ENCODE peak calls at places on chromosomes 2 and 18, in eight cellular contexts. One of them, this sample, is unnamed.

GRCh38 chr18:80148316-80149199 is 39.5 kb downstream of the ADNP2 start:
- DNase-seq in choroid plexus epithelial cell: no peak
- DNase-seq in fibroblast of lung: peak; percentile 38
- DNase-seq in sigmoid colon: no peak
- DNase-seq in GM13976: no peak
- DNase-seq in GM12878: no peak
- DNase-seq in mammary epithelial cell: peak; percentile 26
- DNase-seq in right lobe of liver: no peak
- DNase-seq in this sample: peak; percentile 15

GRCh38 chr2:11446733-11447248 is 19.2 kb downstream of the E2F6 start:
- DNase-seq in right lobe of liver: peak; percentile 49
- DNase-seq in fibroblast of lung: peak; percentile 72
- DNase-seq in choroid plexus epithelial cell: peak; percentile 83
- DNase-seq in GM12878: no peak
- DNase-seq in GM13976: peak; percentile 50
- DNase-seq in mammary epithelial cell: peak; percentile 48
- DNase-seq in sigmoid colon: peak; percentile 63
- DNase-seq in this sample: peak; percentile 72

GRCh38 chr2:160491922-160492371 is 1.7 kb downstream of the RBMS1 start:
- DNase-seq in right lobe of liver: no peak
- DNase-seq in sigmoid colon: no peak
- DNase-seq in GM12878: no peak
- DNase-seq in fibroblast of lung: peak; percentile 81
- DNase-seq in GM13976: no peak
- DNase-seq in choroid plexus epithelial cell: peak; percentile 71
- DNase-seq in mammary epithelial cell: peak; percentile 62
- DNase-seq in this sample: peak; percentile 58

GRCh38 chr2:190050001-190050400 is 12.5 kb downstream of the MSTN start:
- DNase-seq in sigmoid colon: no peak
- DNase-seq in mammary epithelial cell: no peak
- DNase-seq in choroid plexus epithelial cell: peak; percentile 50
- DNase-seq in fibroblast of lung: peak; percentile 47
- DNase-seq in GM12878: no peak
- DNase-seq in right lobe of liver: no peak
- DNase-seq in GM13976: no peak
- DNase-seq in this sample: no peak

GRCh38 chr2:110818767-110819481 is 86.6 kb downstream of the ACOXL start:
- DNase-seq in mammary epithelial cell: no peak
- DNase-seq in GM13976: no peak
- DNase-seq in right lobe of liver: no peak
- DNase-seq in sigmoid colon: no peak
- DNase-seq in choroid plexus epithelial cell: peak; percentile 32
- DNase-seq in GM12878: no peak
- DNase-seq in fibroblast of lung: no peak
- DNase-seq in this sample: no peak

GRCh38 chr2:20224716-20225293 is at the start of gene SDC1:
- DNase-seq in sigmoid colon: peak; percentile 63
- DNase-seq in choroid plexus epithelial cell: peak; percentile 62
- DNase-seq in right lobe of liver: peak; percentile 92
- DNase-seq in fibroblast of lung: peak; percentile 44
- DNase-seq in GM13976: peak; percentile 58
- DNase-seq in GM12878: no peak
- DNase-seq in mammary epithelial cell: peak; percentile 77
- DNase-seq in this sample: peak; percentile 45

GRCh38 chr18:22348521-22349316 is 69.0 kb downstream of the CTAGE1 start:
- DNase-seq in GM12878: no peak
- DNase-seq in mammary epithelial cell: peak; percentile 52
- DNase-seq in sigmoid colon: no peak
- DNase-seq in choroid plexus epithelial cell: peak; percentile 67
- DNase-seq in GM13976: no peak
- DNase-seq in right lobe of liver: peak; percentile 88
- DNase-seq in fibroblast of lung: peak; percentile 57
- DNase-seq in this sample: peak; percentile 44

GRCh38 chr2:151947524-151948165 is 119.4 kb upstream of the ARL5A start:
- DNase-seq in GM12878: no peak
- DNase-seq in right lobe of liver: no peak
- DNase-seq in mammary epithelial cell: peak; percentile 69
- DNase-seq in fibroblast of lung: no peak
- DNase-seq in choroid plexus epithelial cell: peak; percentile 2
- DNase-seq in GM13976: no peak
- DNase-seq in sigmoid colon: no peak
- DNase-seq in this sample: peak; percentile 87

GRCh38 chr2:240936106-240936505 is 30.0 kb downstream of the CROCC2 start:
- DNase-seq in GM12878: no peak
- DNase-seq in GM13976: no peak
- DNase-seq in right lobe of liver: peak; percentile 29
- DNase-seq in mammary epithelial cell: no peak
- DNase-seq in sigmoid colon: peak; percentile 21
- DNase-seq in choroid plexus epithelial cell: no peak
- DNase-seq in fibroblast of lung: no peak
- DNase-seq in this sample: no peak

GRCh38 chr2:112634153-112634873 is 11.4 kb upstream of the SLC20A1 start:
- DNase-seq in GM13976: peak; percentile 43
- DNase-seq in choroid plexus epithelial cell: no peak
- DNase-seq in mammary epithelial cell: no peak
- DNase-seq in sigmoid colon: no peak
- DNase-seq in right lobe of liver: no peak
- DNase-seq in fibroblast of lung: no peak
- DNase-seq in GM12878: no peak
- DNase-seq in this sample: no peak

GRCh38 chr18:31648966-31649429 is 35.4 kb downstream of the B4GALT6 start:
- DNase-seq in right lobe of liver: no peak
- DNase-seq in mammary epithelial cell: peak; percentile 74
- DNase-seq in choroid plexus epithelial cell: peak; percentile 56
- DNase-seq in sigmoid colon: no peak
- DNase-seq in fibroblast of lung: peak; percentile 23
- DNase-seq in GM12878: peak; percentile 85
- DNase-seq in GM13976: peak; percentile 59
- DNase-seq in this sample: peak; percentile 69

GRCh38 chr18:67813380-67814028 is 297.0 kb upstream of the DSEL start:
- DNase-seq in GM13976: no peak
- DNase-seq in choroid plexus epithelial cell: peak; percentile 14
- DNase-seq in fibroblast of lung: no peak
- DNase-seq in sigmoid colon: no peak
- DNase-seq in right lobe of liver: no peak
- DNase-seq in mammary epithelial cell: no peak
- DNase-seq in GM12878: no peak
- DNase-seq in this sample: peak; percentile 3

GRCh38 chr2:119218478-119219064 is 5.1 kb upstream of the STEAP3 start:
- DNase-seq in sigmoid colon: no peak
- DNase-seq in right lobe of liver: peak; percentile 80
- DNase-seq in fibroblast of lung: peak; percentile 81
- DNase-seq in mammary epithelial cell: peak; percentile 54
- DNase-seq in GM12878: no peak
- DNase-seq in choroid plexus epithelial cell: peak; percentile 89
- DNase-seq in GM13976: no peak
- DNase-seq in this sample: peak; percentile 87

GRCh38 chr2:205716126-205716525 is 33.8 kb downstream of the NRP2 start:
- DNase-seq in fibroblast of lung: no peak
- DNase-seq in sigmoid colon: no peak
- DNase-seq in right lobe of liver: no peak
- DNase-seq in mammary epithelial cell: no peak
- DNase-seq in GM13976: no peak
- DNase-seq in GM12878: no peak
- DNase-seq in choroid plexus epithelial cell: no peak
- DNase-seq in this sample: peak; percentile 26

GRCh38 chr2:91442246-91442905 is 2750.9 kb downstream of the RPIA start:
- DNase-seq in sigmoid colon: peak; percentile 63
- DNase-seq in GM12878: no peak
- DNase-seq in right lobe of liver: peak; percentile 52
- DNase-seq in mammary epithelial cell: peak; percentile 2
- DNase-seq in choroid plexus epithelial cell: no peak
- DNase-seq in fibroblast of lung: no peak
- DNase-seq in GM13976: no peak
- DNase-seq in this sample: no peak

GRCh38 chr2:23826079-23826478 is 100.8 kb downstream of the ATAD2B start:
- DNase-seq in GM12878: no peak
- DNase-seq in GM13976: no peak
- DNase-seq in fibroblast of lung: no peak
- DNase-seq in mammary epithelial cell: no peak
- DNase-seq in choroid plexus epithelial cell: no peak
- DNase-seq in sigmoid colon: no peak
- DNase-seq in right lobe of liver: no peak
- DNase-seq in this sample: no peak

GRCh38 chr2:222871291-222871690 is 10.5 kb downstream of the ACSL3 start:
- DNase-seq in fibroblast of lung: no peak
- DNase-seq in GM13976: no peak
- DNase-seq in choroid plexus epithelial cell: no peak
- DNase-seq in sigmoid colon: no peak
- DNase-seq in mammary epithelial cell: no peak
- DNase-seq in right lobe of liver: no peak
- DNase-seq in GM12878: no peak
- DNase-seq in this sample: no peak

GRCh38 chr2:108220942-108221541 is 18.7 kb upstream of the SULT1C3 start:
- DNase-seq in choroid plexus epithelial cell: no peak
- DNase-seq in right lobe of liver: no peak
- DNase-seq in mammary epithelial cell: no peak
- DNase-seq in GM12878: no peak
- DNase-seq in sigmoid colon: no peak
- DNase-seq in GM13976: no peak
- DNase-seq in fibroblast of lung: no peak
- DNase-seq in this sample: no peak

GRCh38 chr2:233822781-233823730 is 31.3 kb downstream of the HJURP start:
- DNase-seq in sigmoid colon: peak; percentile 54
- DNase-seq in right lobe of liver: peak; percentile 96
- DNase-seq in fibroblast of lung: no peak
- DNase-seq in choroid plexus epithelial cell: no peak
- DNase-seq in GM12878: no peak
- DNase-seq in mammary epithelial cell: no peak
- DNase-seq in GM13976: no peak
- DNase-seq in this sample: peak; percentile 11

GRCh38 chr2:141417246-141417797 is 713.5 kb downstream of the LRP1B start:
- DNase-seq in mammary epithelial cell: no peak
- DNase-seq in fibroblast of lung: no peak
- DNase-seq in right lobe of liver: no peak
- DNase-seq in GM13976: peak; percentile 14
- DNase-seq in GM12878: no peak
- DNase-seq in choroid plexus epithelial cell: peak; percentile 55
- DNase-seq in sigmoid colon: no peak
- DNase-seq in this sample: no peak

GRCh38 chr2:137237055-137237454 is 471.7 kb downstream of the THSD7B start:
- DNase-seq in fibroblast of lung: no peak
- DNase-seq in sigmoid colon: no peak
- DNase-seq in right lobe of liver: no peak
- DNase-seq in choroid plexus epithelial cell: peak; percentile 12
- DNase-seq in GM13976: no peak
- DNase-seq in GM12878: no peak
- DNase-seq in mammary epithelial cell: no peak
- DNase-seq in this sample: no peak

GRCh38 chr18:37260367-37261093 is 305.1 kb downstream of the CELF4 start:
- DNase-seq in GM12878: no peak
- DNase-seq in right lobe of liver: no peak
- DNase-seq in fibroblast of lung: no peak
- DNase-seq in sigmoid colon: no peak
- DNase-seq in GM13976: no peak
- DNase-seq in mammary epithelial cell: no peak
- DNase-seq in choroid plexus epithelial cell: no peak
- DNase-seq in this sample: no peak

GRCh38 chr2:45014016-45014702 is 4.9 kb upstream of the SIX2 start:
- DNase-seq in GM12878: no peak
- DNase-seq in sigmoid colon: no peak
- DNase-seq in right lobe of liver: no peak
- DNase-seq in fibroblast of lung: peak; percentile 55
- DNase-seq in choroid plexus epithelial cell: peak; percentile 84
- DNase-seq in mammary epithelial cell: no peak
- DNase-seq in GM13976: peak; percentile 77
- DNase-seq in this sample: no peak

GRCh38 chr18:29041976-29042375 is 865.0 kb upstream of the CDH2 start:
- DNase-seq in fibroblast of lung: no peak
- DNase-seq in GM13976: no peak
- DNase-seq in mammary epithelial cell: peak; percentile 14
- DNase-seq in choroid plexus epithelial cell: no peak
- DNase-seq in GM12878: no peak
- DNase-seq in sigmoid colon: no peak
- DNase-seq in right lobe of liver: no peak
- DNase-seq in this sample: no peak

GRCh38 chr2:136075466-136075865 is 42.5 kb downstream of the CXCR4 start:
- DNase-seq in GM12878: no peak
- DNase-seq in sigmoid colon: no peak
- DNase-seq in fibroblast of lung: no peak
- DNase-seq in GM13976: no peak
- DNase-seq in choroid plexus epithelial cell: no peak
- DNase-seq in right lobe of liver: no peak
- DNase-seq in mammary epithelial cell: no peak
- DNase-seq in this sample: no peak
- TF ChIP-seq CTCF in GM12878: no peak
- TF ChIP-seq CTCF in sigmoid colon: no peak
- TF ChIP-seq CTCF in fibroblast of lung: no peak
- TF ChIP-seq CTCF in GM13976: no peak
- TF ChIP-seq CTCF in choroid plexus epithelial cell: no peak
- TF ChIP-seq CTCF in right lobe of liver: no peak
- TF ChIP-seq CTCF in mammary epithelial cell: no peak
- TF ChIP-seq CTCF in this sample: no peak

GRCh38 chr2:74142340-74142739 is 5.4 kb downstream of the BOLA3 start:
- DNase-seq in choroid plexus epithelial cell: peak; percentile 9
- DNase-seq in sigmoid colon: no peak
- DNase-seq in right lobe of liver: no peak
- DNase-seq in fibroblast of lung: no peak
- DNase-seq in GM12878: no peak
- DNase-seq in GM13976: no peak
- DNase-seq in mammary epithelial cell: no peak
- DNase-seq in this sample: peak; percentile 12
- TF ChIP-seq CTCF in choroid plexus epithelial cell: peak; percentile 25
- TF ChIP-seq CTCF in sigmoid colon: no peak
- TF ChIP-seq CTCF in right lobe of liver: no peak
- TF ChIP-seq CTCF in fibroblast of lung: no peak
- TF ChIP-seq CTCF in GM12878: peak; percentile 33
- TF ChIP-seq CTCF in GM13976: no peak
- TF ChIP-seq CTCF in mammary epithelial cell: peak; percentile 35
- TF ChIP-seq CTCF in this sample: no peak

DNA sequence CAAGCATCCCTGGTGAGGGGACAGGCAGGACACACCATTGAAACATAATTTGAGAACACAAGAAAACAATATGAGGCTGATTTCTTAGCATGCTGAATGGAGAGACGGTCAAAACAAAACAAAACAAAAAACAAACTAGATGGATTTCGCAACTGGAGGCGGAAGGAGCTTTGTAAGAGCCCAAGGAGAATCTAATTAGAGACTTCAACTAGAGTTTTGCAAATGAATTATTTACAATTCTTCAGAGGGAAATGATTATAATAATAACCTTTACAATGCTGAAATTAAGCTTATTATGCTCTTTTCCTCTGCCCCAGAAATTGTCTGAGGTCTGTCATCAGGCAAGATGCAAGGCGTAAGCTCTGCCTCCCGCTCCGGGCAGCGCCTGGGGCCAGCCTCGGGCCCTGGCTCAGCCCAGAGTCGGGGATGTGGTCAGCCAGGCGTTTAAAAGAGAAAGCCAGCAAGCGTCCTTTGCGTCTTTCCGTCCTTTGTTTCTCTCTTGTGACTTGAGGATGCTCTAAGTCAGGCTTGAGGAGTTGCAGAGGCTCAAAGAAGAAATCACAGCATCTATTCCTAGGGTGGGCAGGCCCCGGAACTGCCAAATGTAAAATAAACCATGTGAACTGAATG is 139.6 kb downstream of the TWIST2 start:
- DNase-seq in sigmoid colon: no peak
- DNase-seq in right lobe of liver: no peak
- DNase-seq in fibroblast of lung: no peak
- DNase-seq in GM12878: no peak
- DNase-seq in choroid plexus epithelial cell: no peak
- DNase-seq in mammary epithelial cell: no peak
- DNase-seq in GM13976: no peak
- DNase-seq in this sample: no peak
- TF ChIP-seq CTCF in sigmoid colon: no peak
- TF ChIP-seq CTCF in right lobe of liver: no peak
- TF ChIP-seq CTCF in fibroblast of lung: no peak
- TF ChIP-seq CTCF in GM12878: no peak
- TF ChIP-seq CTCF in choroid plexus epithelial cell: no peak
- TF ChIP-seq CTCF in mammary epithelial cell: no peak
- TF ChIP-seq CTCF in GM13976: no peak
- TF ChIP-seq CTCF in this sample: no peak

GRCh38 chr2:169363570-169364150 is 1.3 kb upstream of the LRP2 start:
- DNase-seq in GM13976: peak; percentile 75
- DNase-seq in choroid plexus epithelial cell: peak; percentile 23
- DNase-seq in right lobe of liver: peak; percentile 54
- DNase-seq in fibroblast of lung: peak; percentile 8
- DNase-seq in mammary epithelial cell: peak; percentile 1
- DNase-seq in GM12878: no peak
- DNase-seq in sigmoid colon: no peak
- DNase-seq in this sample: no peak
- TF ChIP-seq CTCF in GM13976: no peak
- TF ChIP-seq CTCF in choroid plexus epithelial cell: no peak
- TF ChIP-seq CTCF in right lobe of liver: no peak
- TF ChIP-seq CTCF in fibroblast of lung: no peak
- TF ChIP-seq CTCF in mammary epithelial cell: no peak
- TF ChIP-seq CTCF in GM12878: no peak
- TF ChIP-seq CTCF in sigmoid colon: no peak
- TF ChIP-seq CTCF in this sample: no peak

This sample was measured in MCF 10A.